ENCODE peak calls at places on chromosomes 7 and 10, in five cellular contexts. U is lung, S is A549, T is DND-41, I is aorta. R is an unnamed sample.

GRCh38 chr7:111390000-111390399 is 172.3 kb downstream of the IMMP2L start:
- DNase-seq in U (no peak), S (no peak), T (no peak), I (no peak), R (no peak)

GRCh38 chr10:69864321-69864720 is 62.6 kb downstream of the COL13A1 start:
- DNase-seq in U (no peak), S (no peak), T (no peak), I (no peak), R (no peak)

GRCh38 chr10:60384708-60385398 is 4.8 kb downstream of the ANK3 start:
- DNase-seq in U (no peak), S (peak; percentile 37), T (no peak), I (peak; percentile 57), R (no peak)

GRCh38 chr7:141685285-141686035 is 16.5 kb downstream of the DENND11 start:
- DNase-seq in U (no peak), S (no peak), T (no peak), I (no peak), R (no peak)

GRCh38 chr10:44008270-44008916 is 359.7 kb upstream of the ZNF32 start:
- DNase-seq in U (no peak), S (peak; percentile 7), T (no peak), I (no peak), R (peak; percentile 88)

GRCh38 chr10:76583711-76584161 is 1053.9 kb downstream of the KCNMA1 start:
- DNase-seq in U (no peak), S (peak; percentile 38), T (no peak), I (no peak), R (no peak)

GRCh38 chr7:158695726-158696452 is 8.7 kb downstream of the NCAPG2 start:
- DNase-seq in U (peak; percentile 55), S (peak; percentile 51), T (no peak), I (peak; percentile 69), R (no peak)

GRCh38 chr7:80467069-80467468 is 44.8 kb downstream of the GNAT3 start:
- DNase-seq in U (no peak), S (no peak), T (no peak), I (no peak), R (no peak)

GRCh38 chr7:17403996-17404395 is 105.5 kb downstream of the AHR start:
- DNase-seq in U (no peak), S (no peak), T (peak; percentile 6), I (no peak), R (no peak)

GRCh38 chr10:12350167-12350872 is 973 bp downstream of the CAMK1D start:
- DNase-seq in U (peak; percentile 38), S (peak; percentile 51), T (peak; percentile 57), I (peak; percentile 67), R (peak; percentile 81)

GRCh38 chr10:32139223-32140073 is 83.2 kb upstream of the KIF5B start:
- DNase-seq in U (peak; percentile 89), S (peak; percentile 93), T (peak; percentile 27), I (peak; percentile 95), R (no peak)

GRCh38 chr10:117167346-117168134 is 29.5 kb upstream of the VAX1 start:
- DNase-seq in U (no peak), S (no peak), T (no peak), I (no peak), R (no peak)

GRCh38 chr10:63409465-63410027 is 56.2 kb downstream of the JMJD1C start:
- DNase-seq in U (no peak), S (no peak), T (no peak), I (no peak), R (no peak)

GRCh38 chr7:10346032-10346431 is 627.6 kb upstream of the PHF14 start:
- DNase-seq in U (no peak), S (no peak), T (no peak), I (no peak), R (no peak)

GRCh38 chr7:33986951-33987948 is 81.9 kb downstream of the BMPER start:
- DNase-seq in U (peak; percentile 66), S (peak; percentile 83), T (no peak), I (no peak), R (no peak)

GRCh38 chr7:8251195-8251594 is 10.8 kb downstream of the ICA1 start:
- DNase-seq in U (no peak), S (no peak), T (no peak), I (no peak), R (no peak)

GRCh38 chr10:61847087-61847486 is 54.4 kb upstream of the ARID5B start:
- DNase-seq in U (no peak), S (no peak), T (no peak), I (no peak), R (peak; percentile 47)

GRCh38 chr7:132145466-132145865 is 430.8 kb downstream of the PLXNA4 start:
- DNase-seq in U (no peak), S (peak; percentile 80), T (no peak), I (peak; percentile 82), R (no peak)

GRCh38 chr7:160958-161725 is 31.2 kb upstream of the FAM20C start:
- DNase-seq in U (no peak), S (no peak), T (no peak), I (peak; percentile 40), R (no peak)

GRCh38 chr7:27547401-27547800 is 115.3 kb downstream of the HIBADH start:
- DNase-seq in U (no peak), S (no peak), T (no peak), I (no peak), R (no peak)

GRCh38 chr10:13971586-13972475 is 358.9 kb downstream of the FRMD4A start:
- DNase-seq in U (no peak), S (no peak), T (no peak), I (no peak), R (no peak)

GRCh38 chr7:136303162-136303561 is 326.0 kb upstream of the MTPN start:
- DNase-seq in U (no peak), S (no peak), T (no peak), I (no peak), R (no peak)

GRCh38 chr10:128070721-128071416 is 55.4 kb downstream of the MKI67 start:
- DNase-seq in U (no peak), S (no peak), T (no peak), I (peak; percentile 45), R (no peak)

GRCh38 chr7:155408657-155409586 is 49.0 kb upstream of the EN2 start:
- DNase-seq in U (no peak), S (no peak), T (no peak), I (no peak), R (no peak)

GRCh38 chr10:50613150-50613549 is 10.6 kb downstream of the SGMS1 start:
- DNase-seq in U (no peak), S (no peak), T (no peak), I (no peak), R (no peak)

GRCh38 chr10:50615654-50616053 is 8.1 kb downstream of the SGMS1 start:
- DNase-seq in U (no peak), S (no peak), T (no peak), I (no peak), R (no peak)

GRCh38 chr10:50613726-50614443 is 9.9 kb downstream of the SGMS1 start:
- DNase-seq in U (no peak), S (no peak), T (no peak), I (no peak), R (no peak)

GRCh38 chr10:50618624-50619023 is 5.1 kb downstream of the SGMS1 start:
- DNase-seq in U (no peak), S (no peak), T (no peak), I (no peak), R (no peak)

DNA sequence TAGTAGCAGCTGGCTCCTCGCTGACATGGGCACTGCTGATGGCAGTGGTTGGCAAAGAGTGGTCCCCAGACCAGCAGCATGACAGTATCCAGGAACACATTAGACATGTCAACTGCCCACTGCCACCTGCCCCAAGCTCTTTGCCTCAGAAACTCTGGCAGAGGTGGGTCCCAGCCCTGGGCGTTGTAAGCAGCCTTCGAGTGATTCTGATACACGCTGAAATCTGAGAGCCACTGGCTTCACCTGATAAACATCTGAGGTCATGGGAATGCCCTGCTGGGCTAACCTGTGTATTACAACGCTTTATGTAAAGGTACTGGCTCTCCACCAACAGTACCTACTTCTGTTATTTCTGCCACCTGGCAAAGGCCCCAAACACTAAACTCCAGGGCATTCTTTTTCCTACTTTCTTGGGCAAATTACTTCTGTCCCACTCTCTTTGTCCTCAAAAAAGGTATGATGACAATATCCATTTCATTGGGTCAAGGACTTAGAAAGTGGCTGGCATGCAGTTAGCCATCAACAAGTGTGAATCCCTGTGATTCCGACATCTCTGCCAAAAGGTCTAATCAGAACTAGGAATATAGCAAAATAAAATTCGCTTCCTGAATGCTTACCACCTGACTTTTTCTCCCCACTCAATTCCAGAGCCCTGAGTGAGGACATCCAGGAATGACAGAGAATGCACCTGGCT is 9.2 kb downstream of the SGMS1 start:
- DNase-seq in U (no peak), S (peak; percentile 46), T (no peak), I (no peak), R (peak; percentile 46)
- H3K4me1 ChIP-seq in U (peaks cover 7% of the 10 kb centered on the region), S (no peaks in the 10 kb centered on the region), T (no peaks in the 10 kb centered on the region), I (peaks cover 2% of the 10 kb centered on the region), R (peaks cover 6% of the 10 kb centered on the region)

DNA sequence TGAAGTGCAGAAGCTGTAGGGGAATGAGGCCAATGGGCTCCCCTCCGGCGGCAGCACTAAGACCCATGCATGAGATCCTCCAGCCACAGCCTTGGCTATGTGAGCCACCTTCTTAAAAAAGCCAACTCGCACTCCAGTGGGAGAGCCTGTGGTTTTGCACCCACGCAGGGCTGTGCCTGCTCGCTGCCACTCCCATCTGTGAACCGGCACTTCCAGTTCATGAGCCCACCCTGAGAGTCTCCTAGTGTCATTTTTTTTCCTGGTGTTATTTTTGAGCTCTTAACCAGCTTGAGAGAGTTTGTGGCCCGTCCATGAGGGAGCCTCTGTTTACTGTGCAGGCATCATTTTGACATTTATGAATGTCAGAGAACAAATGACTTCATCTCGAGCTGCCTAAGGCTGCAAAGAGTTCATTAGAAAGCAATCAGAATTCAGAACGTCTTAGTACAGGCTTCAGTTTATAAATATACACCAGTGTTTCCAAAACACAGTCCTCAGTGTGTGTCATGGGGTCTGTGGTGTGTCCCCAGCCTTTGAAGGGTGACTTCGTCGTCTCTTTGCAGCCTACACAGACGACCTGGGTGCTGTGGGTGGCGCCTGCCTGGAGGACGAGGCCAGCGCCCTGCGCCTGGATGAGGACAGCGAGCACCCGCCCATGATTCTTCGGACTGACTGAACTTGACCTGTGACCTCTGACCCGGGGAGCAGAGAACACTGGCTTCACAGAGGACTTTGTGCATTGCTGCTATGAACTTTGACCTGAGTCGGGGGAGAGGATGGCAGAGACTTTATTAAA is 40.4 kb downstream of the WIPI2 start:
- DNase-seq in U (no peak), S (no peak), T (no peak), I (peak; percentile 26), R (no peak)
- H3K4me1 ChIP-seq in U (peaks cover 3% of the 10 kb centered on the region), S (no peaks in the 10 kb centered on the region), T (no peaks in the 10 kb centered on the region), I (no peaks in the 10 kb centered on the region), R (peaks cover 36% of the 10 kb centered on the region)

DNA sequence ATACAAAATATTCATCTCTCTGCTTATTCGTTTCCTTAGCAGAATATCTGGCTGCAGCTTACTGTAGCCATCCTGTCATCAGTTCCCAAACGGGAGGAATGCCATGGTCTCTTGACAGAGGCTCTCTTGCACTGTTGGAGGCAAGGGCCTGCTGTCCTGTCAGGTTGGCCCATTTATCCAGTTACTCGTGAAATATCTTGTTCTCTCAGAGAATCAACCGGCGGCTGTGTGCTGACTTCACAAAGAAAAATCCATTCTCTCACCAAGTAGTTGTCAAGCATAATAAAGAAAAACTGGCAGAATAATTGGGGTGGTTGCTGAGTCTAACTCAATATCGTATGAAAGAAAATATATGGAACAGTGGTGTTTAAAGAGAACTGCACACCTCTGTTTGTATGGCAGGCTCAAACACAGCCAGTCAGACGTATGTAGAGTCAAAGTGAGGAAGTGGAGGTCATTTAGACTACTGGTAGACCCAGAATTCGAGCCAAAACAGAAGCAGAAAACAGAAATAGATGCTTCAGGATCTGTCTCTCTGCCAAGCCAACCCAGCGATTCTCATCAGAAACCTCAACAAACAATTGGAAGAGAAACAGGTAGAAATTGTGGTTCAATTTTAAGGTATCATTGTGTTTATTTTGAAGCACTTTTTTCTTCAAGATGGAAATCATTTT is 349.2 kb upstream of the PRKCQ start:
- DNase-seq in U (no peak), S (no peak), T (peak; percentile 26), I (no peak), R (peak; percentile 58)
- H3K4me1 ChIP-seq in U (no peaks in the 10 kb centered on the region), S (peaks cover 5% of the 10 kb centered on the region), T (peaks cover 46% of the 10 kb centered on the region), I (no peaks in the 10 kb centered on the region), R (peaks cover 60% of the 10 kb centered on the region)

GRCh38 chr10:80155696-80156215 is 23.2 kb downstream of the PLAC9 start:
- DNase-seq in U (no peak), S (no peak), T (no peak), I (peak; percentile 14), R (no peak)
- H3K4me1 ChIP-seq in U (peaks cover 16% of the 10 kb centered on the region), S (peaks cover 20% of the 10 kb centered on the region), T (no peaks in the 10 kb centered on the region), I (peaks cover 8% of the 10 kb centered on the region), R (no peaks in the 10 kb centered on the region)

R was measured in MM.1S.